ENCODE peak calls at places on chromosomes 11 and 22, in six cellular contexts. L is Peyer's patch, W is breast epithelium, I is sigmoid colon, U is vagina, Z is tibial nerve. P is an unnamed sample. For H3K4me1, the result is how much of the 10 kb centered on the place peaks cover.

GRCh38 chr11:70323811-70324210 is 53.3 kb downstream of the PPFIA1 start:
- DNase-seq in L (no peak), W (no peak), I (no peak), U (no peak), Z (no peak), P (no peak)

GRCh38 chr11:22711212-22711770 is 44.9 kb downstream of the GAS2 start:
- DNase-seq in L (no peak), W (no peak), I (no peak), U (no peak), Z (no peak), P (no peak)

GRCh38 chr11:13042873-13043338 is 33.8 kb downstream of the RASSF10 start:
- DNase-seq in L (no peak), W (no peak), I (no peak), U (no peak), Z (no peak), P (no peak)

GRCh38 chr11:35274909-35275807 is 136.2 kb downstream of the CD44 start:
- DNase-seq in L (no peak), W (peak), I (peak), U (no peak), Z (no peak), P (no peak)

GRCh38 chr11:35933572-35933925 is 10.3 kb upstream of the LDLRAD3 start:
- DNase-seq in L (no peak), W (no peak), I (no peak), U (no peak), Z (no peak), P (no peak)

GRCh38 chr11:31509017-31509411 is 408 bp downstream of the IMMP1L start:
- DNase-seq in L (no peak), W (no peak), I (no peak), U (no peak), Z (no peak), P (no peak)

GRCh38 chr11:113387605-113388211 is at the start of gene ANKK1:
- DNase-seq in L (no peak), W (peak), I (no peak), U (no peak), Z (no peak), P (no peak)

GRCh38 chr11:67267188-67268035 is 1.1 kb downstream of the GRK2 start:
- DNase-seq in L (peak), W (no peak), I (peak), U (no peak), Z (no peak), P (peak)

GRCh38 chr11:71112990-71113389 is 139.4 kb downstream of the SHANK2 start:
- DNase-seq in L (no peak), W (no peak), I (no peak), U (no peak), Z (no peak), P (no peak)

GRCh38 chr22:25475554-25476022 is 88.9 kb upstream of the GRK3 start:
- DNase-seq in L (no peak), W (no peak), I (peak), U (no peak), Z (no peak), P (peak)

GRCh38 chr11:35420371-35420770 is 1.0 kb upstream of the SLC1A2 start:
- DNase-seq in L (no peak), W (no peak), I (no peak), U (no peak), Z (no peak), P (no peak)

GRCh38 chr11:95521862-95522261 is 267.7 kb downstream of the FAM76B start:
- DNase-seq in L (no peak), W (no peak), I (no peak), U (no peak), Z (no peak), P (no peak)

GRCh38 chr22:50674606-50675552 is 2.3 kb downstream of the SHANK3 start:
- DNase-seq in L (peak), W (peak), I (no peak), U (no peak), Z (no peak), P (no peak)

GRCh38 chr11:66854231-66854661 is 2.6 kb upstream of the LRFN4 start:
- DNase-seq in L (no peak), W (no peak), I (no peak), U (no peak), Z (no peak), P (no peak)

GRCh38 chr11:14366936-14367335 is 8.0 kb upstream of the RRAS2 start:
- DNase-seq in L (no peak), W (no peak), I (no peak), U (no peak), Z (no peak), P (no peak)

GRCh38 chr22:42560781-42561180 is 7.0 kb downstream of the SERHL2 start:
- DNase-seq in L (no peak), W (no peak), I (no peak), U (no peak), Z (no peak), P (no peak)

GRCh38 chr11:126442523-126442922 is 87.0 kb downstream of the ST3GAL4 start:
- DNase-seq in L (no peak), W (no peak), I (no peak), U (no peak), Z (no peak), P (no peak)

GRCh38 chr22:46090631-46091201 is 59.6 kb upstream of the PPARA start:
- DNase-seq in L (no peak), W (no peak), I (peak), U (no peak), Z (peak), P (no peak)

GRCh38 chr11:48150213-48150612 is 66.4 kb upstream of the OR4B1 start:
- DNase-seq in L (no peak), W (no peak), I (no peak), U (no peak), Z (no peak), P (no peak)

GRCh38 chr11:90251599-90251998 is 28.8 kb upstream of the CHORDC1 start:
- DNase-seq in L (no peak), W (no peak), I (no peak), U (no peak), Z (no peak), P (no peak)

GRCh38 chr11:17531818-17532131 is 12.4 kb downstream of the USH1C start:
- DNase-seq in L (peak), W (no peak), I (no peak), U (no peak), Z (no peak), P (no peak)

GRCh38 chr22:46381142-46381541 is 45.6 kb downstream of the TRMU start:
- DNase-seq in L (no peak), W (no peak), I (no peak), U (no peak), Z (no peak), P (peak)

GRCh38 chr22:38938925-38939324 is 18.5 kb upstream of the APOBEC3A start:
- DNase-seq in L (no peak), W (no peak), I (no peak), U (no peak), Z (no peak), P (no peak)

GRCh38 chr11:95076416-95076815 is 9.7 kb downstream of the SRSF8 start:
- DNase-seq in L (no peak), W (peak), I (no peak), U (no peak), Z (peak), P (no peak)

GRCh38 chr22:18156878-18157713 is 7.1 kb downstream of the USP18 start:
- DNase-seq in L (peak), W (peak), I (peak), U (no peak), Z (peak), P (peak)
- TF ChIP-seq POLR2A in L (no peak), W (no peak), I (no peak), U (no peak), Z (no peak), P (no peak)

DNA sequence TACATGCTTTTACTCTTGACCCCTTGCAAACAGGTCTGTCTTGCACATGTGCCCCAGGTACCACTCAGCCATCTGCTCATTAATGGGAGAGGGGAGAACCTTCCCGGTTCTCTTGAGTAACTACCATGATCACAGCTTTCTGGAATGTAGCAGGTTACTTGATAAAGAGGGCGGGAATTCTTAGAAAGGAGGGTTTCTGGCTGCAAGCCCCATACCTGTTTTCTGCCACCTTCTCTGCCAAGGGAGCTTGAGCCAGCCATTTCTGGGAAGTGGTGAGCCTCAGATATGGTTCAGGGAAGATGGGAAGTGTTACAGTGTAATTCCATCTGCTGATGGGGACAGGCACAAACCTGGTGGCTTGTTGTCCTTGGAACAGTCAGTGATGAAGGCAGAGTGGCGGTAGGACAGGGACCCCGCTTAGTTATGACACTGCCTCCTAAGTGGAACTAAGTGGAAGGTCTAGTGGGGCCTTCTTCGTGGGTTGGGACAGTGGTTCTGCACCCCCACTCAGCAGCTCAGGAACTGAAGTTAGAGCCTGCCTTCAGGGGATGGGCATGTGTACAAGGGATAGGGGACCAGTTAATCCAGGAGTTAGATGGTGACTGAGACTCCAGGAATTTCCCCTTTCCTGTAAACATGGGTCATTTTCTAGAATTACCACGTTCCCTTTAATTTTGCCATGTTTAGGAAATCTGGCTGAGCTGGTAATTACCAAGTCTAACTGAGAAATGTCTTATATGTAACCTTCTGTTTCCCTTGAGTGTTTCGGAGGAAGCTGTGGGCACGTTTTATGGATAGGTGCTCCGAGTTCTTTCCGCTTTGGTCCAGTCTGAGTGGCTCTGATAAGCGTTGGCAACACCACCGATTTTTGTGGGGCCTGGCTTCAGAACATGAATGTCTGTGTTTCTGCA is 35.2 kb downstream of the BCR start:
- DNase-seq in L (peak), W (no peak), I (no peak), U (no peak), Z (no peak), P (no peak)
- H3K4me1 ChIP-seq in L (under half), W (under half), I (half or more), U (half or more), Z (half or more), P (half or more)

GRCh38 chr22:20110359-20110985 is 5.4 kb upstream of the RANBP1 start:
- DNase-seq in L (peak), W (no peak), I (no peak), U (no peak), Z (no peak), P (no peak)

GRCh38 chr22:20112623-20113511 is 3.0 kb upstream of the RANBP1 start:
- DNase-seq in L (no peak), W (no peak), I (no peak), U (no peak), Z (no peak), P (peak)

GRCh38 chr22:20109411-20110358 is 6.2 kb upstream of the RANBP1 start:
- DNase-seq in L (peak), W (no peak), I (no peak), U (no peak), Z (no peak), P (no peak)

GRCh38 chr22:20111689-20112622 is 3.9 kb upstream of the RANBP1 start:
- DNase-seq in L (no peak), W (no peak), I (no peak), U (no peak), Z (no peak), P (no peak)

GRCh38 chr22:20111045-20111688 is 4.7 kb upstream of the RANBP1 start:
- DNase-seq in L (no peak), W (no peak), I (no peak), U (no peak), Z (no peak), P (no peak)
- TF ChIP-seq POLR2A in L (no peak), W (no peak), I (no peak), U (no peak), Z (no peak), P (no peak)

GRCh38 chr11:123482225-123482624 is 52.2 kb downstream of the GRAMD1B start:
- DNase-seq in L (no peak), W (no peak), I (no peak), U (no peak), Z (no peak), P (no peak)

GRCh38 chr11:123483058-123483457 is 53.0 kb downstream of the GRAMD1B start:
- DNase-seq in L (no peak), W (no peak), I (no peak), U (no peak), Z (no peak), P (no peak)

GRCh38 chr11:123481647-123482046 is 51.6 kb downstream of the GRAMD1B start:
- DNase-seq in L (no peak), W (no peak), I (no peak), U (no peak), Z (no peak), P (no peak)

GRCh38 chr11:123484448-123484847 is 54.4 kb downstream of the GRAMD1B start:
- DNase-seq in L (no peak), W (no peak), I (no peak), U (no peak), Z (no peak), P (no peak)

DNA sequence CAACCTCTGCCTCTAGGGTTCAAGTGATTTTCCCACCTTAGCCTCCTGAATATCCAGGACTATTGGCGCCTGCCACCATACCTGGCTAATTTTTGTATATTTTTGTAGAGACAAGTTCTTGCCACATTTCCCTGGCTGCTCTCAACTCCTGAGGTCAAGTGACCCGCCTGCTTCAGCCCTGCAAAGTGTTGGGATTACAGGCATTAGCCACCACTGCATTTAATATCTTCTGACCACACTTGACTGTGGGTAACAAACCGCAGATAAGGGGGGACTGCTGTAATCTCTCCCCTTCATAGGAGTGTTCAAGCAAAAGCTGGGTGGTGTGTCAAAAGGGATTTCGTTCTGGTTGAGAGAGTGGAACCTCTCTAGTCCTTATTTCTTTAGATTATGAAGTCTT is 53.4 kb downstream of the GRAMD1B start:
- DNase-seq in L (no peak), W (no peak), I (no peak), U (no peak), Z (no peak), P (no peak)
- H3K4me1 ChIP-seq in L (under half), W (under half), I (under half), U (under half), Z (under half), P (under half)

GRCh38 chr11:77252555-77253270 is 48.8 kb downstream of the GDPD4 start:
- DNase-seq in L (no peak), W (no peak), I (no peak), U (no peak), Z (no peak), P (no peak)
- TF ChIP-seq POLR2A in L (no peak), W (no peak), I (no peak), U (no peak), Z (no peak), P (no peak)

GRCh38 chr11:34068098-34068497 is 16.6 kb downstream of the CAPRIN1 start:
- DNase-seq in L (no peak), W (no peak), I (no peak), U (no peak), Z (no peak), P (no peak)

GRCh38 chr11:34067383-34068065 is 16.0 kb downstream of the CAPRIN1 start:
- DNase-seq in L (no peak), W (no peak), I (no peak), U (no peak), Z (no peak), P (no peak)

GRCh38 chr11:34065505-34066203 is 14.1 kb downstream of the CAPRIN1 start:
- DNase-seq in L (no peak), W (no peak), I (no peak), U (no peak), Z (no peak), P (no peak)

GRCh38 chr11:34064291-34064690 is 12.8 kb downstream of the CAPRIN1 start:
- DNase-seq in L (no peak), W (no peak), I (no peak), U (no peak), Z (no peak), P (no peak)

DNA sequence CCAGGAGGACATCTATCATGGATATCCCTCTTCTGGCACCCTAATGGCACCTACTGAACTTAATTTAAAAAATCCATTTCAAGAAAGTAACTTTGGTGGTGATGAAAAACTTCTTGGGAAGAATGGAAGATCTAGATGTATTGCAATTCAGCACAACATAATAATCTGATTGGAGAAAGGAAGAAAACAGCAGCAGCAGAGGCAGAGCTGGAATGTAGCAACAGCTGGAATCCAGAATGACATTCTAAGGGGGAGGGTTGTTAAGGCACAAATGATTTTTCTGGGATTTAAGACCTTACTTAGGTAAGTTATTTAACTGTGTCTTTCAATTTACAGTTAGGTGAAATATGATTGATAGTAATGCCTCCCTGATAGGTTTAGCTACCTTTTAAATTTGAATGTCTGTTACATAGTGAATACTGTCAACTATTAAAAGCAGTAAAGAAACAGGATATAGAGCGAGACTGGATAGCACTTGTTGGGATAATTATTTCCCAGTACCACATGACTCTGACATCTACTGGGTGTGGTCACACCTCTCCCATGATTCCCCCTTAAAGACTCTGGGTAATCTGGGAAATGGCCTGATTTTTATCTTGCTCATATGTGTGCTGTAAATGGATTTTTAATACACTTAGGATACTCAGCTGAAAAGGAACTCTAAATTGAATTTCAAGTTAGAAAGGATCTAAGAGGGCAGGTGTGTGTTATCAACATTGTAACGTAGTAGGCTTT is 11.7 kb downstream of the CAPRIN1 start:
- DNase-seq in L (no peak), W (no peak), I (no peak), U (no peak), Z (no peak), P (no peak)
- H3K4me1 ChIP-seq in L (under half), W (under half), I (half or more), U (half or more), Z (half or more), P (half or more)

GRCh38 chr11:118524356-118524755 is 2.9 kb upstream of the TTC36 start:
- DNase-seq in L (no peak), W (no peak), I (no peak), U (no peak), Z (no peak), P (no peak)

GRCh38 chr11:118522571-118523072 is 4.7 kb upstream of the TTC36 start:
- DNase-seq in L (no peak), W (no peak), I (no peak), U (no peak), Z (no peak), P (no peak)

GRCh38 chr11:118526688-118527087 is 586 bp upstream of the TTC36 start:
- DNase-seq in L (no peak), W (no peak), I (no peak), U (no peak), Z (no peak), P (no peak)

GRCh38 chr11:118527109-118527508 is at the start of gene TTC36:
- DNase-seq in L (no peak), W (no peak), I (no peak), U (no peak), Z (no peak), P (no peak)

DNA sequence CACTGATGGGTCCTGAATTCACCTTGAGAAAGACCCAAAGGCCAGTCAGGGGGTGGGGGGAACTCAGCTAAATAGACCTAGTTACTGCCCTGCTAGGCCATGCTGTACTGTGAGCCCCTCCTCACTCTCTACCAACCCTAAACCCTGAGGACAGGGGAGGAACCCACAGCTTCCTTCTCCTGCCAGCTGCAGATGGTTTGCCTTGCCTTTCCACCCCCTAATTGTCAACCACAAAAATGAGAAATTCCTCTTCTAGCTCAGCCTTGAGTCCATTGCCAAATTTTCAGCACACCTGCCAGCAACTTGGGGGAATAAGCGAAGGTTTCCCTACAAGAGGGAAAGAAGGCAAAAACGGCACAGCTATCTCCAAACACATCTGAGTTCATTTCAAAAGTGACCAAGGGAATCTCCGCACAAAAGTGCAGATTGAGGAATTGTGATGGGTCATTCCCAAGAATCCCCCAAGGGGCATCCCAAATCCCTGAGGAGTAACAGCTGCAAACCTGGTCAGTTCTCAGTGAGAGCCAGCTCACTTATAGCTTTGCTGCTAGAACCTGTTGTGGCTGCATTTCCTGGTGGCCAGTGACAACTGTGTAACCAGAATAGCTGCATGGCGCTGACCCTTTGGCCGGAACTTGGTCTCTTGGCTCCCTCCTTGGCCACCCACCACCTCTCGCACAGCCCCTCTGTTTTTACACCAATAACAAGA is 2.4 kb upstream of the TTC36 start:
- DNase-seq in L (no peak), W (no peak), I (no peak), U (no peak), Z (no peak), P (no peak)
- TF ChIP-seq POLR2A in L (no peak), W (no peak), I (no peak), U (no peak), Z (no peak), P (no peak)

P was measured in heart left ventricle.